ENCODE peak calls at places on chromosomes 3 and 15, in four cellular contexts. S is SK-N-SH, B is HepG2, M is K562. V is an unnamed sample.

GRCh38 chr3:171797265-171797679 is 13.0 kb downstream of the PLD1 start:
- DNase-seq in M (no peak), S (no peak), B (no peak), V (no peak)

GRCh38 chr15:100768501-100768931 is 111.1 kb upstream of the ALDH1A3 start:
- DNase-seq in M (no peak), S (peak), B (no peak), V (peak)

GRCh38 chr15:39552546-39552945 is 28.3 kb upstream of the THBS1 start:
- DNase-seq in B (no peak), M (no peak), S (no peak), V (no peak)

GRCh38 chr3:73547427-73548036 is 77.2 kb downstream of the PDZRN3 start:
- DNase-seq in M (no peak), S (no peak), B (no peak), V (no peak)

GRCh38 chr3:85360742-85361387 is 402.1 kb downstream of the CADM2 start:
- DNase-seq in S (peak), M (no peak), B (peak), V (peak)

GRCh38 chr3:10198761-10199688 is 34.3 kb downstream of the IRAK2 start:
- DNase-seq in B (peak), M (peak), S (no peak), V (no peak)

GRCh38 chr3:149473314-149473990 is 1.0 kb upstream of the TM4SF4 start:
- DNase-seq in M (no peak), S (no peak), B (no peak), V (no peak)

GRCh38 chr15:74831813-74832495 is 5.5 kb downstream of the CPLX3 start:
- DNase-seq in M (no peak), S (no peak), B (no peak), V (no peak)

GRCh38 chr3:52547143-52547542 is 10.7 kb downstream of the UQCC5 start:
- DNase-seq in B (no peak), S (peak), M (no peak), V (no peak)

GRCh38 chr3:99269606-99270355 is 368.3 kb upstream of the DCBLD2 start:
- DNase-seq in M (no peak), B (no peak), S (no peak), V (no peak)

GRCh38 chr3:65669163-65669875 is 369.4 kb downstream of the MAGI1 start:
- DNase-seq in B (peak), S (no peak), M (no peak), V (no peak)

GRCh38 chr3:52052831-52053306 is 3.5 kb downstream of the DUSP7 start:
- DNase-seq in B (peak), M (peak), S (peak), V (peak)

GRCh38 chr3:112908252-112908651 is 61.6 kb upstream of the CD200R1L start:
- DNase-seq in M (no peak), S (no peak), B (no peak), V (no peak)

GRCh38 chr15:60392601-60392985 is 5.2 kb downstream of the ANXA2 start:
- DNase-seq in B (peak), S (no peak), M (no peak), V (no peak)

GRCh38 chr15:80836991-80837390 is 57.8 kb downstream of the CEMIP start:
- DNase-seq in S (no peak), M (no peak), B (no peak), V (no peak)

GRCh38 chr3:194032828-194033435 is 103.0 kb upstream of the HES1 start:
- DNase-seq in S (no peak), M (no peak), B (no peak), V (no peak)
- TF ChIP-seq FOXJ3 in S (no peak), M (no peak), B (no peak), V (no peak)

GRCh38 chr3:182226995-182227394 is 515.3 kb downstream of the SOX2 start:
- DNase-seq in S (no peak), B (no peak), M (no peak), V (no peak)
- TF ChIP-seq FOXJ3 in S (no peak), B (no peak), M (no peak), V (no peak)

GRCh38 chr3:134590766-134591165 is 60.1 kb downstream of the KY start:
- DNase-seq in S (no peak), M (no peak), B (no peak), V (no peak)

GRCh38 chr3:134598813-134599563 is 51.8 kb downstream of the KY start:
- DNase-seq in S (no peak), B (no peak), M (no peak), V (no peak)

GRCh38 chr3:134592806-134593205 is 58.0 kb downstream of the KY start:
- DNase-seq in S (no peak), M (no peak), B (no peak), V (no peak)

GRCh38 chr3:134597390-134597975 is 53.3 kb downstream of the KY start:
- DNase-seq in M (no peak), B (peak), S (no peak), V (no peak)

DNA sequence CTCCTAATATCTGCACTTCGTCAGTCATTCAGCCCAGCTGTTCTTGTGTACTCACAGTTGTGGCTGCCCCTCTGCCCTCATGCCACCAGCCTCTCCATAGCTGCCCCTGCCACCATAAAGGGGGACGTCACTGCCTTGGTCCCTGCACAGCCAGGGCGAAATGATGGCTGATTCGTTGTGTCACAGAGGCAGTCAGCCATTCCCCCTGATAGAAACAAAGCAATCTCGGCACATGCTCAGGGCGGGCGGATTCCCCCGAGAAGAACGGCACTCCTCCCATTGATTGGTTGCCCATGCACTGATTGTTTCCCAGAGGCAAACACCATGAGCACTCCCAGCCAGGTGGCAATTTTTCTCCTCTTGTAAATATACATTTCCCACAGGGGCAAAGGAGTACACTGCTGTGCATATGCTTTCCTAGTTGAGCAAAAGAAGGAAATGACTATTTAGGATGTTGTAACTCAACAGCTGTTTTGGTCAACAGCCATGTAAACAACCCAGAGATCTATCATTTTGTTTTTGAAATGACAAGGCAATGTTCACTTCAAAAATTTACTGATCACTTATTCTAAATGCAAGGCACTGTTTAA is 56.5 kb downstream of the KY start:
- DNase-seq in S (no peak), M (no peak), B (no peak), V (no peak)
- TF ChIP-seq FOXJ3 in S (no peak), M (no peak), B (no peak), V (no peak)

GRCh38 chr3:106717178-106717780 is 660.0 kb upstream of the CCDC54 start:
- DNase-seq in S (no peak), M (no peak), B (no peak), V (no peak)

GRCh38 chr3:106714400-106714799 is 662.8 kb upstream of the CCDC54 start:
- DNase-seq in B (no peak), S (no peak), M (no peak), V (no peak)

GRCh38 chr3:106710596-106710995 is 666.6 kb upstream of the CCDC54 start:
- DNase-seq in B (no peak), S (no peak), M (no peak), V (no peak)

GRCh38 chr3:106707347-106707746 is 669.9 kb upstream of the CCDC54 start:
- DNase-seq in B (no peak), M (no peak), S (no peak), V (no peak)

GRCh38 chr3:106711650-106712049 is 665.6 kb upstream of the CCDC54 start:
- DNase-seq in M (no peak), S (no peak), B (no peak), V (no peak)
- TF ChIP-seq FOXJ3 in M (no peak), S (no peak), B (no peak), V (no peak)

GRCh38 chr3:152183473-152183872 is 85.3 kb upstream of the MBNL1 start:
- DNase-seq in B (peak), S (peak), M (peak), V (peak)
- TF ChIP-seq FOXJ3 in B (no peak), S (no peak), M (no peak), V (no peak)

GRCh38 chr15:84991313-84991712 is 9.7 kb downstream of the PDE8A start:
- DNase-seq in S (no peak), M (no peak), B (no peak), V (no peak)

GRCh38 chr15:84987949-84988624 is 6.4 kb downstream of the PDE8A start:
- DNase-seq in M (no peak), S (no peak), B (no peak), V (no peak)

GRCh38 chr15:84996055-84996454 is 14.4 kb downstream of the PDE8A start:
- DNase-seq in S (no peak), M (no peak), B (no peak), V (no peak)

GRCh38 chr15:84988909-84989644 is 7.4 kb downstream of the PDE8A start:
- DNase-seq in S (no peak), B (no peak), M (no peak), V (no peak)

GRCh38 chr15:84992157-84992940 is 10.7 kb downstream of the PDE8A start:
- DNase-seq in S (no peak), B (peak), M (no peak), V (no peak)
- TF ChIP-seq FOXJ3 in S (no peak), B (no peak), M (no peak), V (no peak)

GRCh38 chr15:77839970-77840609 is 207.4 kb upstream of the LINGO1 start:
- DNase-seq in S (no peak), M (no peak), B (no peak), V (no peak)

GRCh38 chr15:77839431-77839830 is 206.7 kb upstream of the LINGO1 start:
- DNase-seq in B (no peak), M (no peak), S (no peak), V (no peak)

GRCh38 chr15:77840962-77841361 is 208.2 kb upstream of the LINGO1 start:
- DNase-seq in B (no peak), S (no peak), M (no peak), V (no peak)

GRCh38 chr15:77838595-77838994 is 205.9 kb upstream of the LINGO1 start:
- DNase-seq in B (no peak), S (no peak), M (no peak), V (no peak)

DNA sequence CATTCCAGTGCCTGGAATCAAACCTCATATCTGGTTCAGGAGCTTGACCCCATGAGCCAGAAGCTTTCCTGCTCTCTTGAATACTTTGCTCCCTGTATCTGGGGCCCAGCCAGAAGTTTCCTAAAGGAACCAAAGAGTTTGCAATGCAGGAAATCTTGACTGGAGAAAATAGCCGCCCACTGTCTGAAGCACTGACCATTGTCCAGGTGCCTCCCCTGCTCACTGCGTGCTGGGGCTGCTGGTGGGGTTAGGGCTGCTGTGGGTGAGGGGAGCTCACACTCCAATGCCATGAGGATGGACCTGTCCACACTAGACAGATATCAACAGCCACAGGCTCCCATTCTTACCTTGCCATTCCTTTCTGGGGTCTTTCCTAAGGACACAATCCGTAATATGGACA is 208.7 kb upstream of the LINGO1 start:
- DNase-seq in S (no peak), M (no peak), B (no peak), V (no peak)
- TF ChIP-seq FOXJ3 in S (no peak), M (no peak), B (no peak), V (no peak)

GRCh38 chr15:38217181-38217580 is 35.5 kb upstream of the SPRED1 start:
- DNase-seq in B (no peak), S (no peak), M (no peak), V (no peak)

GRCh38 chr15:38213392-38213791 is 39.2 kb upstream of the SPRED1 start:
- DNase-seq in M (no peak), S (no peak), B (no peak), V (no peak)

GRCh38 chr15:38215707-38216106 is 36.9 kb upstream of the SPRED1 start:
- DNase-seq in B (no peak), M (no peak), S (no peak), V (no peak)

GRCh38 chr15:38217788-38218609 is 34.6 kb upstream of the SPRED1 start:
- DNase-seq in M (no peak), B (no peak), S (no peak), V (no peak)

DNA sequence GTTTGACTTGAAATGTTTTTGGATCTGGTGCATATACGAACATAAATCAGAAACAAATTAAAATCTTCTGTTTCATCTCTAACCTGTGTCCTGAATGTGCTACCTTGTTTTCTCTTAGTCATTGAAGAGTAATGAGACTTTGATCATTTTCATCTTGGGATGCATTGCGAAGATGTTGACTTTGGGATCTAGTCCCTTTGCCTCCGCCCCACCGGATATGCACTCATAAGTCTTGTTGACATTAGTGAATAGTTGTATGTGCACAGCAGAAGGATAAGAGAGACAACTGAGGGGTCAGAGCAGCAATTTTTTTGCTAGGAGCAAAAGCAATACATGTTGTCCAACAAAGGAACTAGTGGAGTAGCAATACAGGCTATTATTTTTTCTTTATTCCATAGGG is 35.9 kb upstream of the SPRED1 start:
- DNase-seq in S (no peak), M (no peak), B (peak), V (no peak)
- TF ChIP-seq FOXJ3 in S (no peak), M (no peak), B (no peak), V (no peak)

GRCh38 chr3:13671536-13672233 is 122.8 kb downstream of the FBLN2 start:
- DNase-seq in M (no peak), S (no peak), B (no peak), V (no peak)

GRCh38 chr3:13670292-13670691 is 121.4 kb downstream of the FBLN2 start:
- DNase-seq in B (no peak), M (no peak), S (no peak), V (no peak)

GRCh38 chr3:13676618-13677017 is 127.7 kb downstream of the FBLN2 start:
- DNase-seq in S (no peak), B (no peak), M (no peak), V (no peak)

GRCh38 chr3:13674538-13675185 is 125.7 kb downstream of the FBLN2 start:
- DNase-seq in B (no peak), S (no peak), M (no peak), V (no peak)

GRCh38 chr3:13673207-13673606 is 124.3 kb downstream of the FBLN2 start:
- DNase-seq in B (no peak), M (peak), S (no peak), V (no peak)
- TF ChIP-seq FOXJ3 in B (no peak), M (no peak), S (no peak), V (no peak)

GRCh38 chr15:77527164-77527778 is 105.4 kb downstream of the LINGO1 start:
- DNase-seq in M (peak), S (peak), B (peak), V (peak)
- TF ChIP-seq FOXJ3 in M (no peak), S (no peak), B (peak), V (no peak)